ENCODE peak calls at places on chromosomes 11 and 22, in eight cellular contexts. D is H1, R is GM12878, B is GM23338, N is sigmoid colon, G is Panc1, V is HepG2, H is spleen. E is an unnamed sample.
A peak's percentile ranks its signal among the peaks of the same experiment; 100 is the strongest.

GRCh38 chr22:26461188-26461810 is 22.3 kb downstream of the HPS4 start:
- DNase-seq in V (peak; percentile 24), H (no peak), D (peak; percentile 53), R (no peak), G (no peak), N (no peak), B (peak; percentile 94), E (no peak)

GRCh38 chr11:100805509-100806199 is 118.6 kb downstream of the ARHGAP42 start:
- DNase-seq in H (no peak), N (no peak), D (no peak), R (no peak), V (no peak), B (no peak), G (no peak), E (no peak)

GRCh38 chr11:36333468-36333867 is 37.4 kb downstream of the PRR5L start:
- DNase-seq in B (no peak), R (no peak), H (no peak), N (no peak), G (no peak), V (no peak), D (no peak), E (no peak)

GRCh38 chr11:131246156-131246555 is 124.3 kb upstream of the NTM start:
- DNase-seq in V (no peak), R (no peak), B (peak; percentile 62), D (no peak), H (no peak), G (no peak), N (no peak), E (no peak)

GRCh38 chr22:17418890-17419324 is 49.6 kb downstream of the CECR2 start:
- DNase-seq in R (no peak), G (no peak), D (no peak), N (no peak), B (peak; percentile 72), V (no peak), H (no peak), E (no peak)

GRCh38 chr11:22472306-22472705 is 134.1 kb downstream of the SLC17A6 start:
- DNase-seq in H (no peak), N (no peak), B (peak; percentile 56), V (no peak), G (no peak), D (no peak), R (no peak), E (no peak)

GRCh38 chr11:23755769-23756168 is 741.1 kb upstream of the LUZP2 start:
- DNase-seq in D (no peak), H (no peak), V (no peak), G (no peak), N (no peak), B (no peak), R (no peak), E (no peak)

GRCh38 chr22:39797528-39798147 is 95.9 kb downstream of the ENTHD1 start:
- DNase-seq in N (no peak), B (no peak), H (no peak), D (no peak), G (no peak), V (no peak), R (no peak), E (no peak)

GRCh38 chr11:12232160-12232559 is 121.8 kb downstream of the MICAL2 start:
- DNase-seq in G (no peak), N (no peak), D (no peak), B (no peak), R (no peak), V (no peak), H (no peak), E (no peak)

GRCh38 chr11:19820100-19820499 is 107.5 kb downstream of the NAV2 start:
- DNase-seq in B (no peak), R (no peak), N (no peak), V (no peak), D (no peak), G (no peak), H (no peak), E (no peak)

GRCh38 chr22:31300896-31301295 is 8.6 kb upstream of the PIK3IP1 start:
- DNase-seq in D (no peak), N (no peak), V (peak; percentile 41), H (no peak), G (no peak), B (no peak), R (no peak), E (no peak)

GRCh38 chr22:19892249-19892879 is 37.7 kb upstream of the GNB1L start:
- DNase-seq in H (no peak), N (no peak), G (no peak), V (peak; percentile 76), R (no peak), D (no peak), B (no peak), E (no peak)

GRCh38 chr22:20805972-20806471 is 32.1 kb downstream of the SERPIND1 start:
- DNase-seq in D (no peak), R (no peak), N (no peak), H (no peak), G (no peak), V (no peak), B (no peak), E (no peak)

GRCh38 chr11:29937526-29937925 is 79.3 kb downstream of the KCNA4 start:
- DNase-seq in V (no peak), B (no peak), G (no peak), H (no peak), D (no peak), N (no peak), R (no peak), E (no peak)

GRCh38 chr11:84543367-84544159 is 1083.6 kb downstream of the DLG2 start:
- DNase-seq in N (no peak), H (no peak), V (no peak), R (no peak), G (no peak), D (peak; percentile 43), B (peak; percentile 78), E (no peak)

GRCh38 chr11:110362916-110363574 is 66.6 kb upstream of the RDX start:
- DNase-seq in G (no peak), D (no peak), N (no peak), R (no peak), B (peak; percentile 44), H (no peak), V (peak; percentile 43), E (no peak)

DNA sequence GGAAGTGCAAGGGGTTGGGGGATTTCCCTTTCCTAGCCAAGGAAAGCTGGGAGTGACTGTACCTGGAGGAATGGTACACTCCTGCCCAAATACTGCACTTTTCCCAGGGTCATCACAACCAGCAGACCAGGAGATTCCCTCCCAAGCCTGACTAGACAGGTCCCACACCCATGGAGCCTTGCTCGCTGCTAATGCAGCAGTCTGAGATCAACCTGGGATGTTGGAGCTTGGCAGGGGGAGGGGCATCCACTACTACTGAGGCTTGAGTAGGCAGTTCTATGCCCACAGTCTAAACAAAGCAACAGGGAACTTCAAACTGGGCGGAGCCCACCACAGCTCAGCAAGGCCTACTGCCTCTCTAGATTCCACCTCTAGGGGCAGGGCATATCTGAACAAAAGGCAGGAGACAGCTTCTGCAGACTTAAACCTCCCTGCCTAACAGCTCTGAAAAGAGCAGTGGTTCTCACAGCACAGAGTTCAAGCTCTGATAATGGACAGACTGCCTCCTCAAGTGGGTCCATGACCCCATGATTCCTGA is 58.5 kb downstream of the SLC22A9 start:
- DNase-seq in V (peak; percentile 13), N (no peak), B (peak; percentile 26), D (peak; percentile 13), H (no peak), R (no peak), G (no peak), E (peak; percentile 98)
- TF ChIP-seq CTCF in V (peak; percentile 35), N (no peak), B (peak; percentile 42), D (peak; percentile 18), H (no peak), R (no peak), G (no peak), E (no peak)

GRCh38 chr11:59614277-59615131 is 1.1 kb downstream of the OSBP start:
- DNase-seq in B (no peak), H (no peak), R (no peak), G (no peak), N (no peak), V (no peak), D (no peak), E (no peak)
- TF ChIP-seq POLR2AphosphoS5 in B (no peak), H (no peak), R (no peak), G (no peak), N (no peak), V (no peak), D (no peak), E (no peak)

DNA sequence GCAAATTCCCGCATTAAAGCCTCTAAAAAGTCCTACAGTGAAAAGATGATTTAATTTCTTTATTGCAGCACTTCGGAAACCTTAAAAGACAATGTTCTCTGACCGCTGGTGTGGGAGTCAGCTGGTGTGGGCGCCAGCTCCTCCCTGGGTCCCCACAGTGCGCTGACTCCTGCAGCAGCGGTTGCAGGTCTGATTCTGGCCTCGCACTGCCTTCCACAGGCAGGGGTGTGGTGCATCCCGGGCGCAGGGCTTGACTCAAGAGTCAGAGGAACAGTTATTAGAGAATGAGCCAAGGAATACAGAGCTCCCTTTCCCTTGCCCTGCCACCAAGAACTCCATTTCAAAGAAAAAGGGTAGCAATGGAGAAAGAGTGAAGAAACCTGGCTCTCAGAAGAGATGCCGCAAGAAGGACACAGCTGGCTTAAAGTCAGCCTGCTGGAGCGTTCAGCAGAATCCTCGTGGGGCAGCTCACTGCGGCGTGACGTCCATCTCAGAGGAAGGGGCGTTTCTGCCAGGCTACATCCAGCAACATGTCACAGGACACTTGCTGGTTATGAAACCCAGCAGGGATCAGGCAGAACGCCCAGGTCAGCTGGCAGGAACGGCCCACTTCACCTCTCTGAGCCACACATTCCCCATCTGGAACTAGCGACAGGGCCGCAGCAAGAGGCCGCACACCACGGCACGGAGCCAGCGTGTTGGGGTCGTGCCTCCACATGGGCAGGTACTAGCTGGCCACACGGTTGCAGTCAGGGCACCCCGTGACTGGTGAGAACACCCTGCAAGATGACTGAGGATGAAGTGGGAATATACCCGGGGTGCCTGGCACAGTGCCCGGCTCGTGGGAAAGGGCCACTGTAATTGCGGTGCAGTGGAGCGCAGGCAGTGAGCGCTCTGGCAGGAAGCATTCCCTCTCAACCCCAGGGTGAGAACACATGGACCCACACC is 18.1 kb upstream of the EFCAB6 start:
- DNase-seq in V (no peak), R (no peak), D (no peak), G (no peak), B (no peak), H (peak; percentile 56), N (peak; percentile 84), E (no peak)
- H3K4me3 ChIP-seq in V (no peak overlapping the region), R (no peak overlapping the region), D (no peak overlapping the region), G (no peak overlapping the region), B (no peak overlapping the region), H (no peak overlapping the region), N (no peak overlapping the region), E (no peak overlapping the region)

DNA sequence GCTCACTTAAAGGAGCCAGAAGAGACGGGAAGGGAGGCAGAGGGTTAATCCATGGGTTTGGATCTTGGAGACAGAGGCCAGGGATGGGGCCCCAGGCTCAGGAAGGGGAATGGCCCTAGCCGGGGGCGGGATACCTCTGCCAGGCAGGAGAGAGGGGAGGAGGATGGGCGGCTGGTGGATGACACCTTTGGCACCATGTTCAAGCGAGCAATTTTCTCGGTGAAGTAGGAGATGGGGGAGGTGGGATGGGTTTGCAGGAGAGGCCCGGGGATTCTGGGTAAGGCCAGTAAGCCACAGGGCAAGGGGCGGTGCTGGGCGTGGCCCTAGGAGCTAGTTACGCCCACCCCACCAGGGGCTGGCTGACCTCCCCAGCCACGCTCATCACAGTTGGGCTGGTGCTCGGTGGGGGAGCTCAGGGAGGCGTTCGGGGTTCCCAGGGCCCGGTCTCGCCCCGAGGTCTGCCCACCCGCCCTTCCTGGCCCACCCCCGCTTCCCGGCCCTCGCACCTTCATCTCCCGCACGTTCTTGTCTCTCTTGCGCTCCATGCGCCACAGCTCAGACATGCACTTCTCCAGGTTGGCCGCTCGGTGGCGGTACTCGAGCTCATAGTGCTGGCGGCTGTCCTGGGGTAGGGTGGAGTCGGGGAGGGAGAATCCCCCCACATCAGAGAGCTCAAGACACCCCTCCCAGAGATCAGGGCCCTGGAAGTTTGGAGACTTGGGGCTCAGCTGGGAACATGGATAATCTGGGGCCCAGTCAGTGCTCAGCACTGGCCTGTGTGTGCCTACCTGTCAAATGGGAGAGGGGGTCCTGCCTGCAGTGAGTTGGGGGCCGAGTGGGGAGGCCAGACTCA is 12.7 kb downstream of the BAIAP2L2 start:
- DNase-seq in D (no peak), B (peak; percentile 94), V (no peak), N (no peak), G (no peak), H (no peak), R (no peak), E (no peak)
- TF ChIP-seq CTCF in D (peak; percentile 86), B (peak; percentile 73), V (no peak), N (peak; percentile 18), G (no peak), H (no peak), R (peak; percentile 27), E (no peak)

E was measured in vagina.